ENCODE peak calls at places on chromosomes 4 and X, in nine cellular contexts. R is transverse colon, J is HepG2, P is fibroblast of pulmonary artery, X is AG04450, E is mammary epithelial cell, Z is fibroblast of villous mesenchyme, S is endothelial cell of umbilical vein, G is psoas muscle. M is an unnamed sample.

GRCh38 chr4:159191989-159192388 is 89.1 kb downstream of the RAPGEF2 start:
- DNase-seq in G (no peak), S (peak; percentile 31), R (no peak), P (peak; percentile 69), E (peak; percentile 53), J (peak; percentile 65), Z (peak; percentile 53), X (no peak), M (no peak)

GRCh38 chr4:8039290-8039689 is 99.6 kb upstream of the AFAP1 start:
- DNase-seq in R (peak; percentile 38), G (no peak), P (no peak), E (no peak), S (peak; percentile 27), J (no peak), X (no peak), Z (no peak), M (peak; percentile 78)

GRCh38 chr4:140109626-140110213 is 44.3 kb downstream of the MAML3 start:
- DNase-seq in Z (no peak), S (no peak), R (no peak), X (no peak), G (no peak), P (no peak), J (no peak), E (no peak), M (peak; percentile 38)

GRCh38 chr4:56448301-56448700 is 12.2 kb downstream of the PAICS start:
- DNase-seq in Z (no peak), S (no peak), J (no peak), X (no peak), E (no peak), G (no peak), R (no peak), P (no peak), M (no peak)

GRCh38 chr4:143336828-143337599 is at the start of gene GAB1:
- DNase-seq in J (peak; percentile 71), S (peak; percentile 79), P (peak; percentile 82), E (peak; percentile 82), X (no peak), R (peak; percentile 86), Z (peak; percentile 79), G (peak; percentile 79), M (peak; percentile 72)

GRCh38 chr4:33340168-33340567 is 2620.0 kb downstream of the PCDH7 start:
- DNase-seq in X (no peak), E (no peak), Z (no peak), J (no peak), P (no peak), G (no peak), R (no peak), S (no peak), M (no peak)

GRCh38 chr4:3389186-3389878 is 52.4 kb upstream of the HGFAC start:
- DNase-seq in Z (no peak), E (no peak), S (no peak), P (no peak), J (no peak), X (no peak), G (no peak), R (no peak), M (no peak)

GRCh38 chr4:9703391-9703790 is 78.0 kb upstream of the DRD5 start:
- DNase-seq in X (no peak), R (peak; percentile 83), G (peak; percentile 44), J (peak; percentile 35), S (peak; percentile 3), Z (no peak), P (peak; percentile 26), E (peak; percentile 34), M (peak; percentile 67)

GRCh38 chr4:5125326-5125725 is 74.0 kb downstream of the STK32B start:
- DNase-seq in P (no peak), G (no peak), J (no peak), X (no peak), E (no peak), Z (no peak), S (no peak), R (no peak), M (no peak)

DNA sequence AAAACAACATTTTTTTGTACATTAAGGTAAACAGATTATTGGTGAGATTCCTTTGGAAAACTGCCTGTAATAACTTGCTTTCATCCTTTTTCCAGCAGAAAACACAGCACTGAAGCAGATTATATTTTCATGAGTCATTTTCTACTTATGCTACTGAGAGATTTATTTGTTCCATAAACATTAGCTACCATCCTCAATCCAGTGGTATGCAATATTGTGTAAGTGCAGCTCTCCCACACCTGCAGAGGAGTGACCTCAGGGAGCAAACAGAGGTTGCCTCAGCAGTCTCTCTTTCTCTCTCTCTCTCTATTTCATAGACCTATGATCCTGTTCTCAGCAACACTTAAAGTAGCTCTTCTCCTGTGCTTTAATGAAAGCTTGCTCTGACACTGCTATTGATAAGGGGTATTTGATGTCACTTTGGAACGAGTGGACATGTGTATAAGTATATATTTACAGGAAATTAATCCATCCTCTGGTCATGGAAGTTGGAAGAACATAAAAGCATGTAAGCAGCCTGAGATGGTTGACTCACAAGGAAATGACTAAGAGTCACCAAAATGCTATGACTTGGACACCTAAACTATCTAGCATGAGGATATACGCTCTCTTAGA is 163.7 kb upstream of the SPANXC start:
- DNase-seq in J (no peak), P (peak; percentile 71), Z (peak; percentile 79), S (no peak), X (peak; percentile 55), R (no peak), E (peak; percentile 67), G (no peak), M (no peak)
- TF ChIP-seq CTCF in J (no peak), P (no peak), Z (no peak), S (no peak), X (no peak), R (no peak), E (no peak), G (no peak), M (no peak)

GRCh38 chrX:114582264-114582632 is 1.6 kb upstream of the HTR2C start:
- DNase-seq in S (no peak), R (no peak), G (no peak), Z (no peak), X (no peak), P (no peak), E (no peak), J (no peak), M (no peak)

GRCh38 chrX:114583646-114584433 is at the start of gene HTR2C:
- DNase-seq in S (no peak), R (no peak), G (no peak), J (no peak), X (no peak), P (no peak), E (no peak), Z (no peak), M (no peak)

GRCh38 chrX:114582698-114583395 is 1.0 kb upstream of the HTR2C start:
- DNase-seq in G (no peak), Z (no peak), P (no peak), S (no peak), J (no peak), R (no peak), E (no peak), X (no peak), M (peak; percentile 17)

GRCh38 chrX:114581528-114582263 is 2.2 kb upstream of the HTR2C start:
- DNase-seq in G (no peak), Z (no peak), S (no peak), X (no peak), E (no peak), P (no peak), R (no peak), J (no peak), M (peak; percentile 19)

DNA sequence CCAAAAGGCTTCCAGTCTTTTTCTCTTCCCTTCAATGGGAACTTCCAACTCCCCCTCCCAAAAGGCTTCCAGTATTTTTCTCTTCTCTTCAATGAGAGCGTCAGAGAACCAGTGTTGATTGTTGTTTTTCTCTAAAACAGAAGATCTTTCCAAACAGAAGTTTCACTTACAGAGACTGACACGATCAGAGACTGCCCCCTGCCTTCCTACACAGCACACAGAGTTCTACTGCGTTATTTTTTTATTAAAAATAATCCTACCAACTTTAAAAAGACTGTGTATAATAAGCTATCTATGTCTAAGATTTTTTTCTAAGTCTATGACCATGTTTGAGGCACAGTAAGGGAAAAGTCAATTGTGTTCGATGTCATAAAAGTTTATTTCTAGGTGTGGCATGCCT is 3.5 kb upstream of the HTR2C start:
- DNase-seq in R (no peak), S (no peak), Z (no peak), J (no peak), E (no peak), X (no peak), P (peak; percentile 5), G (no peak), M (no peak)
- TF ChIP-seq CTCF in R (no peak), S (no peak), Z (peak; percentile 14), J (no peak), E (no peak), X (no peak), P (peak; percentile 2), G (no peak), M (no peak)

DNA sequence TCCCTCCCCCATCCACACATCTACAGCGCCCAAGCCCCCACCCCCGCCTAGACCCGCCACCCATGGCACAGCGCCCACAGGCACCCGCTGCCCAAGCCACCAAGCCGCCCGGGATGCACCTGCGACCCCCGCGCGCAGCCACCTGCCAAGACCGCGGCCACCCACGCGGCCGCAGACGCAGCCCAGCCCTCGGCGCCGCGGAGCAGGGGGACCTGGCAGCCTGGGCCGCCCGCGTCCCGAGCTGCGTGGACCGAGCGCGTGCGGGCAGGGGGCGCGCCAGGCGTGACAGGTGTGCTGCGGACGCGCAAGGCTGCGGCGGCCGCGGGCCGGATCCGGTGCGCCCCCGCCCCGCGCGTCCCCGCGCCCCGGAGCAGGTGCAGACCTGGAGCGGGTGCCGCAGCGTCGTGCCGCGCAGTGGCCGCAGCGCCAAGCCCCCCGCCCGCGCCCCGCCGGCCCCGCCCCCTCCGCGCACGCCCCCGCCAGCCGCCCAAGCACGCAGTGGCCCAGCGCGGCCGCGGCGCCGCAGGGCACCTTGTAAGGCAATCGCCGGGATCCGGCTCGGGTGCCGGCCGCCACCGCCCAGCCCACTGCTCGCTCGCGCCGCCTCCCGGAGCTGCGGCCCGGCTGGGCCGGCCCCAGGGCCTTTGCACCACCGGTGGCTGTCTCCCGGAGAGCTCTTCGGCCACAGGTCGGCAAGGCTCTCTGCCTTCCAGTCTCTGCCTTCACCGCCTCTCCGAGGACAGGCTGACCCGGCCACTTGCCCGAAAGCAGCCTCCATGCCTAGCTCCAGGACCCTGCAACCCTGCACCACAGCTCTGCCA is at the start of gene PNCK:
- DNase-seq in G (no peak), X (no peak), J (no peak), S (no peak), Z (no peak), P (no peak), E (no peak), R (no peak), M (no peak)
- TF ChIP-seq CTCF in G (no peak), X (no peak), J (no peak), S (no peak), Z (no peak), P (no peak), E (no peak), R (no peak), M (no peak)

DNA sequence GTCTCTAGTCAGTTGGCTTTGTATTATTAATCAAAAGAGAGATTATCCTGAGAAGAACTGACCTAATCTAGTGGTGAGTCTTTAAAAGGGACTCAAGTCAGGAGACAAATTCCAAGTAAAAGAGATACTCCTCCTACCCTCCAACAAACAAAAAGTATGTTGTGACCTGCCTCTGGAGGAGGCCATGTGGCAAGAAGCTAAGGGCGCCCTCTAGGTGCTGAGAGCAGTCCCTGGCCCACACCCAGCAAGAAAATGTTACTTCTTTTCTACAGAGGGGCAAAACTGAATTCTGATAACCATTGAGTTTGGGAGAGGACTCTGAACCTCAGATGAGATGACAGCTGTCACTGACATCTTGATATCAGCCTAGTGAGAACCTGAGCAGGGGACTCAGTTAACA is 953.6 kb upstream of the AGA start:
- DNase-seq in E (no peak), X (no peak), P (no peak), R (no peak), J (no peak), Z (no peak), S (no peak), G (no peak), M (no peak)
- TF ChIP-seq CTCF in E (peak; percentile 11), X (no peak), P (no peak), R (no peak), J (peak; percentile 25), Z (no peak), S (no peak), G (no peak), M (no peak)

M was measured in glutamatergic neuron.